ENCODE peak calls at places on chromosomes 16 and 17, in six cellular contexts. B, P, K, C, L and Y are unnamed samples.

GRCh38 chr17:27569257-27569722 is 61.7 kb upstream of the LGALS9 start:
- DNase-seq in B (no peak), P (no peak), K (peak), C (no peak), L (peak), Y (no peak)

GRCh38 chr16:11297492-11298142 is 16.5 kb upstream of the PRM1 start:
- DNase-seq in B (peak), P (peak), K (peak), C (peak), L (peak), Y (peak)

GRCh38 chr16:3760518-3760917 is 43.2 kb upstream of the TRAP1 start:
- DNase-seq in B (no peak), P (no peak), K (no peak), C (no peak), L (no peak), Y (no peak)

GRCh38 chr17:72219824-72220473 is 99.1 kb downstream of the SOX9 start:
- DNase-seq in B (no peak), P (no peak), K (peak), C (no peak), L (no peak), Y (no peak)

GRCh38 chr16:80803341-80804060 is 897 bp downstream of the CDYL2 start:
- DNase-seq in B (no peak), P (no peak), K (peak), C (peak), L (peak), Y (peak)

GRCh38 chr16:89890200-89890599 is 16.8 kb downstream of the TCF25 start:
- DNase-seq in B (no peak), P (peak), K (no peak), C (no peak), L (no peak), Y (no peak)

GRCh38 chr17:55168970-55169687 is 95.6 kb upstream of the HLF start:
- DNase-seq in B (no peak), P (no peak), K (no peak), C (no peak), L (no peak), Y (no peak)

GRCh38 chr17:65749479-65749878 is 188.0 kb upstream of the AXIN2 start:
- DNase-seq in B (no peak), P (peak), K (no peak), C (no peak), L (peak), Y (peak)

GRCh38 chr16:87303431-87303930 is 13.7 kb downstream of the C16orf95 start:
- DNase-seq in B (no peak), P (no peak), K (no peak), C (no peak), L (no peak), Y (peak)

GRCh38 chr16:66474750-66475199 is 47.7 kb downstream of the BEAN1 start:
- DNase-seq in B (peak), P (no peak), K (no peak), C (no peak), L (no peak), Y (no peak)

GRCh38 chr16:85601730-85602401 is 11.3 kb upstream of the GSE1 start:
- DNase-seq in B (no peak), P (no peak), K (no peak), C (no peak), L (no peak), Y (no peak)

GRCh38 chr17:4083173-4083572 is 59.7 kb downstream of the ZZEF1 start:
- DNase-seq in B (no peak), P (no peak), K (no peak), C (no peak), L (no peak), Y (no peak)

GRCh38 chr16:77657016-77657415 is 65.3 kb upstream of the NUDT7 start:
- DNase-seq in B (no peak), P (peak), K (peak), C (no peak), L (peak), Y (peak)

GRCh38 chr17:78474631-78475146 is 96.2 kb downstream of the PGS1 start:
- DNase-seq in B (no peak), P (no peak), K (no peak), C (no peak), L (no peak), Y (no peak)

GRCh38 chr17:8117980-8118768 is at the start of gene ALOXE3:
- DNase-seq in B (no peak), P (peak), K (peak), C (no peak), L (peak), Y (peak)

GRCh38 chr17:5584971-5585794 is 874 bp upstream of the NLRP1 start:
- DNase-seq in B (no peak), P (peak), K (no peak), C (no peak), L (peak), Y (peak)

GRCh38 chr16:27579086-27579980 is 29.4 kb downstream of the KATNIP start:
- DNase-seq in B (no peak), P (peak), K (no peak), C (no peak), L (peak), Y (peak)

GRCh38 chr17:77019955-77020379 is 120.8 kb upstream of the SEC14L1 start:
- DNase-seq in B (no peak), P (peak), K (peak), C (no peak), L (peak), Y (peak)

GRCh38 chr16:69798466-69798865 is 36.3 kb downstream of the WWP2 start:
- DNase-seq in B (no peak), P (peak), K (no peak), C (no peak), L (peak), Y (peak)

GRCh38 chr17:55171634-55172328 is 93.0 kb upstream of the HLF start:
- DNase-seq in B (no peak), P (no peak), K (no peak), C (no peak), L (no peak), Y (no peak)

GRCh38 chr16:11253995-11254912 is 1.8 kb downstream of the SOCS1 start:
- DNase-seq in B (no peak), P (no peak), K (no peak), C (no peak), L (peak), Y (no peak)

GRCh38 chr17:17128476-17129075 is 77.6 kb downstream of the PLD6 start:
- DNase-seq in B (no peak), P (no peak), K (no peak), C (no peak), L (no peak), Y (no peak)

GRCh38 chr17:29113334-29113733 is 66.9 kb downstream of the MYO18A start:
- DNase-seq in B (no peak), P (no peak), K (no peak), C (no peak), L (no peak), Y (no peak)

GRCh38 chr17:7707858-7708750 is 3.1 kb downstream of the EFNB3 start:
- DNase-seq in B (no peak), P (no peak), K (no peak), C (no peak), L (no peak), Y (no peak)

GRCh38 chr17:44385287-44386181 is 3.9 kb downstream of the ITGA2B start:
- DNase-seq in B (no peak), P (peak), K (peak), C (peak), L (peak), Y (peak)

GRCh38 chr17:38536661-38537060 is 69.1 kb downstream of the SRCIN1 start:
- DNase-seq in B (no peak), P (no peak), K (no peak), C (no peak), L (no peak), Y (no peak)

GRCh38 chr17:8382052-8382879 is 727 bp downstream of the RPL26 start:
- DNase-seq in B (no peak), P (peak), K (no peak), C (no peak), L (peak), Y (peak)

GRCh38 chr17:66636111-66636510 is 198.8 kb upstream of the CACNG5 start:
- DNase-seq in B (no peak), P (peak), K (no peak), C (no peak), L (peak), Y (peak)

GRCh38 chr16:20538181-20538580 is 38.0 kb downstream of the ACSM2B start:
- DNase-seq in B (no peak), P (no peak), K (no peak), C (no peak), L (no peak), Y (no peak)

GRCh38 chr17:64166876-64167275 is 36.9 kb upstream of the ERN1 start:
- DNase-seq in B (no peak), P (no peak), K (no peak), C (no peak), L (no peak), Y (no peak)

GRCh38 chr16:85395913-85396878 is 216.9 kb upstream of the GSE1 start:
- DNase-seq in B (no peak), P (peak), K (no peak), C (no peak), L (peak), Y (peak)

GRCh38 chr17:64964796-64965195 is 45.5 kb upstream of the LRRC37A3 start:
- DNase-seq in B (no peak), P (no peak), K (no peak), C (no peak), L (no peak), Y (no peak)

GRCh38 chr17:78132086-78132676 is 1.6 kb downstream of the TMC8 start:
- DNase-seq in B (no peak), P (no peak), K (peak), C (peak), L (no peak), Y (no peak)

GRCh38 chr17:82820278-82821251 is 19.3 kb downstream of the ZNF750 start:
- DNase-seq in B (no peak), P (no peak), K (peak), C (no peak), L (no peak), Y (no peak)